ENCODE peak calls at places on chromosomes 12 and 14, in six cellular contexts. One of them, this sample, is unnamed.

GRCh38 chr12:21221778-21222177 is 90.8 kb downstream of the SLCO1B1 start:
- DNase-seq in mesenchymal stem cell: no peak
- DNase-seq in trophoblast cell: no peak
- DNase-seq in H9: no peak
- DNase-seq in H1: no peak
- DNase-seq in IMR-90: no peak
- DNase-seq in this sample: no peak

GRCh38 chr12:24922109-24922508 is 26.8 kb downstream of the BCAT1 start:
- DNase-seq in IMR-90: no peak
- DNase-seq in H9: no peak
- DNase-seq in H1: no peak
- DNase-seq in mesenchymal stem cell: no peak
- DNase-seq in trophoblast cell: no peak
- DNase-seq in this sample: no peak

GRCh38 chr14:53183071-53183470 is 29.9 kb upstream of the DDHD1 start:
- DNase-seq in H1: no peak
- DNase-seq in IMR-90: no peak
- DNase-seq in mesenchymal stem cell: no peak
- DNase-seq in trophoblast cell: no peak
- DNase-seq in H9: no peak
- DNase-seq in this sample: no peak

GRCh38 chr12:13918883-13919282 is 62.5 kb downstream of the GRIN2B start:
- DNase-seq in mesenchymal stem cell: no peak
- DNase-seq in H9: no peak
- DNase-seq in trophoblast cell: no peak
- DNase-seq in H1: no peak
- DNase-seq in IMR-90: no peak
- DNase-seq in this sample: no peak

GRCh38 chr12:105279460-105280056 is 43.6 kb upstream of the APPL2 start:
- DNase-seq in trophoblast cell: peak
- DNase-seq in IMR-90: no peak
- DNase-seq in H9: peak
- DNase-seq in mesenchymal stem cell: no peak
- DNase-seq in H1: no peak
- DNase-seq in this sample: peak

GRCh38 chr12:12927211-12928079 is 24.5 kb downstream of the GPRC5D start:
- DNase-seq in H1: no peak
- DNase-seq in mesenchymal stem cell: no peak
- DNase-seq in trophoblast cell: peak
- DNase-seq in H9: no peak
- DNase-seq in IMR-90: peak
- DNase-seq in this sample: no peak

GRCh38 chr14:53850714-53851296 is 105.8 kb downstream of the BMP4 start:
- DNase-seq in mesenchymal stem cell: peak
- DNase-seq in H1: no peak
- DNase-seq in trophoblast cell: peak
- DNase-seq in H9: no peak
- DNase-seq in IMR-90: peak
- DNase-seq in this sample: no peak

GRCh38 chr14:99727096-99727870 is 43.2 kb downstream of the CYP46A1 start:
- DNase-seq in mesenchymal stem cell: no peak
- DNase-seq in H9: peak
- DNase-seq in trophoblast cell: no peak
- DNase-seq in H1: no peak
- DNase-seq in IMR-90: no peak
- DNase-seq in this sample: no peak

GRCh38 chr12:104823985-104824441 is 134.1 kb downstream of the SLC41A2 start:
- DNase-seq in trophoblast cell: no peak
- DNase-seq in H9: peak
- DNase-seq in IMR-90: no peak
- DNase-seq in mesenchymal stem cell: no peak
- DNase-seq in H1: no peak
- DNase-seq in this sample: no peak

GRCh38 chr12:123085730-123086487 is 65.0 kb downstream of the PITPNM2 start:
- DNase-seq in H1: no peak
- DNase-seq in mesenchymal stem cell: peak
- DNase-seq in trophoblast cell: peak
- DNase-seq in H9: no peak
- DNase-seq in IMR-90: peak
- DNase-seq in this sample: no peak

GRCh38 chr12:2813573-2814185 is 1.2 kb downstream of the ITFG2 start:
- DNase-seq in IMR-90: peak
- DNase-seq in H1: no peak
- DNase-seq in trophoblast cell: peak
- DNase-seq in H9: peak
- DNase-seq in mesenchymal stem cell: peak
- DNase-seq in this sample: no peak

GRCh38 chr12:9951026-9951652 is 19.0 kb upstream of the CLEC2A start:
- DNase-seq in IMR-90: no peak
- DNase-seq in trophoblast cell: peak
- DNase-seq in mesenchymal stem cell: no peak
- DNase-seq in H9: no peak
- DNase-seq in H1: no peak
- DNase-seq in this sample: no peak

GRCh38 chr12:65881965-65882413 is 57.7 kb downstream of the HMGA2 start:
- DNase-seq in trophoblast cell: peak
- DNase-seq in H1: no peak
- DNase-seq in H9: peak
- DNase-seq in mesenchymal stem cell: no peak
- DNase-seq in IMR-90: peak
- DNase-seq in this sample: no peak

GRCh38 chr12:130336723-130337475 is 788 bp upstream of the PIWIL1 start:
- DNase-seq in H1: no peak
- DNase-seq in IMR-90: no peak
- DNase-seq in H9: no peak
- DNase-seq in mesenchymal stem cell: no peak
- DNase-seq in trophoblast cell: no peak
- DNase-seq in this sample: no peak

GRCh38 chr12:27861428-27862167 is 81.6 kb upstream of the MANSC4 start:
- DNase-seq in mesenchymal stem cell: peak
- DNase-seq in trophoblast cell: peak
- DNase-seq in IMR-90: peak
- DNase-seq in H1: no peak
- DNase-seq in H9: no peak
- DNase-seq in this sample: no peak

GRCh38 chr14:59630281-59630963 is 53.8 kb upstream of the CCDC175 start:
- DNase-seq in H9: peak
- DNase-seq in IMR-90: no peak
- DNase-seq in trophoblast cell: peak
- DNase-seq in mesenchymal stem cell: peak
- DNase-seq in H1: no peak
- DNase-seq in this sample: peak

DNA sequence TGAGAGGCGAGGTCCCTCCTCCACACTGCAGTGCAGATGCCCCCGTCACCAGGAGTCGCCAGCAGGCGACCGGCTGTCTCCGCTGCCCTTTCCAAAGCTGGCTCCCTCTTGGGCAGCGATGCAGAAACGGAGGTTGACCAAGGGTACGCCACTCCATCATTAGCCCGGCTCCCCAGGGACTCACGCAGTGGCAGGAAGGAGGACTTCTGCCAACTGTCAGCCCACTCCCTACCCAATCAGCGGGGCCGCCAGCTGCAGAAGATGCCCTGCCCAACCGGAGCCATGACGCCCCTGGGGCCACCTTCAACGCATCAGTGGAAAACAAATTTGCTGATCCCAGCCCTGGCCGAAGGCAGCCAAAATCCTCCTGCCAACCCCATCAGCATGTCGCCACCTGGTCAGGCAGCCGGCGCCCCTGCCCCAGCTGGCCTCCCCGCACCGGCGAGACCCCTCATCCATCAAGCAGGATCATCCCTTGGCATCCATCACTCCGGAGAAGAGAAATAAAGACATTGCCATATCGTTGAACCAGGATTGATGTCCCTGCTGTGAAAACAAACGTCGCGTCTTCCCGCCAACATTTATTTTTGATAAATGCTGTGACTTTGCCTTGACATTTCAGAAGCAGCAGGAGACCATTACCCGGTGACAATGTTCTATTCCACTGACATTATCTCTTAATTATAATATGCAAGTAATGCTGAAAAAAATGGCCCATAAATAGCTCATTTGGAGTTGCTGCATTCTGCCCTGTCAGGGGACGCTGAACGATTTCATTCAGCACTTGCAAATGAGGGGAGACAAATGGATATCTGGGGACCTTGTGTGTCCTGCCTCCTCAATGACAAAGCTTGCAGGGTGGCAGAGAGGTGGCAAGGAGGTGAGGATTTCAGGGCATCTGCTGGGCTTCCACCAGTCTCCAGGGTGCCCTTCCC is 105.1 kb downstream of the SCARB1 start:
- DNase-seq in H9: no peak
- DNase-seq in H1: no peak
- DNase-seq in IMR-90: no peak
- DNase-seq in trophoblast cell: no peak
- DNase-seq in mesenchymal stem cell: no peak
- DNase-seq in this sample: no peak
- H2AFZ ChIP-seq in H9: no peak
- H2AFZ ChIP-seq in H1: no peak
- H2AFZ ChIP-seq in IMR-90: no peak
- H2AFZ ChIP-seq in trophoblast cell: no peak
- H2AFZ ChIP-seq in mesenchymal stem cell: no peak
- H2AFZ ChIP-seq in this sample: no peak

GRCh38 chr14:103445783-103446182 is 60.6 kb downstream of the MARK3 start:
- DNase-seq in mesenchymal stem cell: no peak
- DNase-seq in H9: no peak
- DNase-seq in trophoblast cell: no peak
- DNase-seq in H1: no peak
- DNase-seq in IMR-90: no peak
- DNase-seq in this sample: no peak
- H2BK120ac ChIP-seq in mesenchymal stem cell: no peak
- H2BK120ac ChIP-seq in H9: no peak
- H2BK120ac ChIP-seq in trophoblast cell: no peak
- H2BK120ac ChIP-seq in H1: no peak
- H2BK120ac ChIP-seq in IMR-90: no peak
- H2BK120ac ChIP-seq in this sample: no peak

GRCh38 chr14:101563352-101563653 is 2.0 kb downstream of the DIO3 start:
- DNase-seq in trophoblast cell: no peak
- DNase-seq in IMR-90: no peak
- DNase-seq in H9: no peak
- DNase-seq in H1: no peak
- DNase-seq in mesenchymal stem cell: no peak
- DNase-seq in this sample: no peak

GRCh38 chr14:101564819-101565698 is 3.8 kb downstream of the DIO3 start:
- DNase-seq in IMR-90: no peak
- DNase-seq in trophoblast cell: no peak
- DNase-seq in H9: peak
- DNase-seq in mesenchymal stem cell: no peak
- DNase-seq in H1: no peak
- DNase-seq in this sample: no peak

GRCh38 chr14:101563654-101564443 is 2.6 kb downstream of the DIO3 start:
- DNase-seq in H9: peak
- DNase-seq in trophoblast cell: no peak
- DNase-seq in mesenchymal stem cell: no peak
- DNase-seq in H1: no peak
- DNase-seq in IMR-90: no peak
- DNase-seq in this sample: no peak

GRCh38 chr14:101562659-101563351 is 1.5 kb downstream of the DIO3 start:
- DNase-seq in trophoblast cell: no peak
- DNase-seq in mesenchymal stem cell: no peak
- DNase-seq in H9: no peak
- DNase-seq in H1: no peak
- DNase-seq in IMR-90: no peak
- DNase-seq in this sample: no peak

DNA sequence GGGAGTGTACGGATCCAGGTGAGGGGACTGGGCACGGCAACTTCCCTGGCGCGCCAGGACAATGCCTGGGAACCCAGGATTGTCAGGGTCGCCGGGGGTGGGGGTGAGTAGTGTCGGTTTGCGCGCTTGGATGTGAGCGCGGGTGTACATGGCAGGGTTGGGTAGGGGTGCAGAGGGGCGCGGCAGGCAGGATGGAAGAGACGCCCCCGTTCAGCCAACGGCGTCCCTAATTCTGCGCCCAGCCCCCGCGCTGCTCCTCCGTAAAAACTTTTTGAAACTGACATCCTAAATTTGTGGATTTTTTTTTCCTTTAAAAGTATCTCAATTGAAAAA is 3.1 kb downstream of the DIO3 start:
- DNase-seq in IMR-90: no peak
- DNase-seq in H1: no peak
- DNase-seq in mesenchymal stem cell: no peak
- DNase-seq in trophoblast cell: no peak
- DNase-seq in H9: no peak
- DNase-seq in this sample: no peak
- H3K4me2 ChIP-seq in IMR-90: no peak
- H3K4me2 ChIP-seq in H1: peak
- H3K4me2 ChIP-seq in mesenchymal stem cell: no peak
- H3K4me2 ChIP-seq in trophoblast cell: peak
- H3K4me2 ChIP-seq in H9: peak
- H3K4me2 ChIP-seq in this sample: peak

GRCh38 chr14:73771848-73772705 is 57.9 kb upstream of the PNMA1 start:
- DNase-seq in trophoblast cell: peak
- DNase-seq in H1: peak
- DNase-seq in IMR-90: peak
- DNase-seq in H9: peak
- DNase-seq in mesenchymal stem cell: peak
- DNase-seq in this sample: no peak

GRCh38 chr14:73774244-73774575 is 60.0 kb upstream of the PNMA1 start:
- DNase-seq in IMR-90: no peak
- DNase-seq in mesenchymal stem cell: no peak
- DNase-seq in H9: no peak
- DNase-seq in trophoblast cell: no peak
- DNase-seq in H1: no peak
- DNase-seq in this sample: no peak

GRCh38 chr14:73768107-73768506 is 53.9 kb upstream of the PNMA1 start:
- DNase-seq in H9: no peak
- DNase-seq in mesenchymal stem cell: no peak
- DNase-seq in IMR-90: no peak
- DNase-seq in H1: no peak
- DNase-seq in trophoblast cell: no peak
- DNase-seq in this sample: no peak

GRCh38 chr14:73773441-73774243 is 59.5 kb upstream of the PNMA1 start:
- DNase-seq in H1: no peak
- DNase-seq in IMR-90: no peak
- DNase-seq in trophoblast cell: no peak
- DNase-seq in H9: no peak
- DNase-seq in mesenchymal stem cell: no peak
- DNase-seq in this sample: no peak

DNA sequence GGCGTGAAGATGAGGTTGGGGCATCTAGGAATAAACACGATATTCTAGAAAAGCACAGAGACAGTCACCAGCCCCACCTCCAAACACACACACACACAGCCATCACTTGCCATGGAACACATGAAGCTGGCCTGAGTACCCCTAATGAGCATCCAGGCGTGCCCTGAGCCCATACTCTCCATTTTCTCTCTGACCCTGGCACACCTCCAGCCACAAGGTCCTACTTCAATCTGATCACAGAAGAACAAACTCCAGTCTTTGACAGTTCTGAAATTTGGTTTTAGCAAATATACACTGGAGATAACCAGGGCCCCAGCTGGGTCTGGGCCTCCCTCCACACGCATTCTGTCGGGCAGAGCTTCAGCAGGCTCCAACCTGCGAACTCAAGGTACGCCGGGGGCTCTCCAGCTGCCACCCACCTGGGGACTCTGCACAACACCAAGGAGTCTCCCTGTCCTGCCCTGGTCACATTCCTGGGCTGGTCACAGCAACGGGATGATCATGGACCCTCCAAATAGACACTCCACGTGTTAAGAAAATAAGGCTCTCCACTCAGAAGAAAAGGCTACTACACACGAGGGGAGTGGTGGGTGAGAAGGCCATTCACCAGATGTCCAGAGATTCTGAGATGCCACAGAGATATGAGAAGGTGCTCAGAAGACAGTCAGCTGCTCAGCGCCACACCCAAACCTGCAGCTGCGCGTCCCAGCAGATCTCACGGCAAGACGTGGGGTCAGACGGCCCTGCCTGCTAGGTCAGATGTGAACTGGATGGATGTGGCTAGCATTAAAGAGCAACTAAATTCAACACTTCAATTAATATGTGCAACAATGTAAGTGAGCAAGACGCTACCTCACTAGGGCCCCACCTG is 57.0 kb upstream of the PNMA1 start:
- DNase-seq in H9: peak
- DNase-seq in trophoblast cell: peak
- DNase-seq in mesenchymal stem cell: no peak
- DNase-seq in IMR-90: no peak
- DNase-seq in H1: no peak
- DNase-seq in this sample: no peak
- H2AFZ ChIP-seq in H9: no peak
- H2AFZ ChIP-seq in trophoblast cell: no peak
- H2AFZ ChIP-seq in mesenchymal stem cell: no peak
- H2AFZ ChIP-seq in IMR-90: no peak
- H2AFZ ChIP-seq in H1: no peak
- H2AFZ ChIP-seq in this sample: no peak